ENCODE peak calls at places on chromosomes 11 and 22, in eight cellular contexts. M is Right ventricle myocardium superior; B is activated T-cell treated with anti-CD3 and anti-CD28 coated beads, Interleukin-2, amount 50 U/mL, for 4 hours; L is heart left ventricle; E is stimulated activated memory B cell treated with anti-CD40 and anti-IgM and Interleukin-4, amounts not matched to agents 10 μg/mL and 1 μg/mL and 100 μg/mL, for 72 hours; X is natural killer cell; Z is naive B cell; Q is right cardiac atrium. R is an unnamed sample.

GRCh38 chr22:48477031-48477721 is 1350.5 kb downstream of the BRD1 start:
- ATAC-seq in L (peak; percentile 95), X (no peak), B (no peak), E (no peak), Z (no peak), M (peak; percentile 95), Q (peak; percentile 78), R (no peak)

GRCh38 chr11:64298966-64299846 is 952 bp upstream of the CATSPERZ start:
- ATAC-seq in L (no peak), Q (peak; percentile 61), X (no peak), E (no peak), M (peak; percentile 75), B (no peak), Z (no peak), R (no peak)

GRCh38 chr11:64058494-64058893 is 22.8 kb downstream of the FLRT1 start:
- ATAC-seq in L (peak; percentile 89), E (no peak), M (peak; percentile 83), B (no peak), Q (peak; percentile 82), X (no peak), Z (no peak), R (no peak)

GRCh38 chr22:49853981-49854791 is 542 bp downstream of the ZBED4 start:
- ATAC-seq in Q (no peak), E (peak; percentile 63), L (no peak), X (no peak), Z (peak; percentile 19), B (peak; percentile 8), M (no peak), R (no peak)

GRCh38 chr11:99584822-99585221 is 564.1 kb downstream of the CNTN5 start:
- ATAC-seq in E (no peak), B (no peak), Z (no peak), Q (no peak), M (no peak), X (no peak), L (no peak), R (no peak)

GRCh38 chr11:830295-831131 is 2.2 kb upstream of the CD151 start:
- ATAC-seq in E (peak; percentile 75), B (peak; percentile 55), Q (peak; percentile 56), L (peak; percentile 22), X (peak; percentile 67), M (peak; percentile 55), Z (peak; percentile 49), R (peak; percentile 7)

GRCh38 chr22:41613456-41613855 is 7.4 kb downstream of the DESI1 start:
- ATAC-seq in E (no peak), L (no peak), B (no peak), M (no peak), X (no peak), Q (no peak), Z (no peak), R (peak; percentile 67)

GRCh38 chr11:63880031-63880841 is 36.7 kb downstream of the RCOR2 start:
- ATAC-seq in Z (no peak), X (peak; percentile 66), L (no peak), M (no peak), B (peak; percentile 28), E (no peak), Q (no peak), R (peak; percentile 22)

GRCh38 chr11:8705171-8705570 is 22.6 kb downstream of the RPL27A start:
- ATAC-seq in L (no peak), X (no peak), B (no peak), M (no peak), Q (no peak), E (no peak), Z (no peak), R (no peak)

GRCh38 chr22:35307892-35308291 is 8.2 kb downstream of the TOM1 start:
- ATAC-seq in Q (no peak), Z (no peak), E (no peak), X (no peak), B (no peak), L (no peak), M (no peak), R (no peak)

GRCh38 chr11:12728417-12728816 is 54.2 kb downstream of the TEAD1 start:
- ATAC-seq in M (no peak), Q (no peak), X (no peak), L (no peak), B (no peak), E (no peak), Z (no peak), R (no peak)

GRCh38 chr22:50141891-50142363 is 28.6 kb upstream of the PANX2 start:
- ATAC-seq in X (no peak), B (no peak), M (no peak), Z (no peak), Q (no peak), L (no peak), E (no peak), R (no peak)

GRCh38 chr11:61985863-61986262 is 18.4 kb upstream of the FTH1 start:
- ATAC-seq in L (no peak), Q (no peak), M (no peak), B (no peak), X (no peak), E (no peak), Z (no peak), R (peak; percentile 84)

R was measured in esophagus mucosa.